ENCODE peak calls at places on chromosomes 7 and 10, in ten cellular contexts. Q, K, Y, O, V, A, H, I, F and R are unnamed samples. For H3K36me3 and H3K4me1, the result is how much of the 10 kb centered on the place peaks cover.

GRCh38 chr10:43904831-43905230 is 256.1 kb upstream of the ZNF32 start:
- DNase-seq in Q (peak), K (no peak), Y (no peak), O (no peak), V (no peak), A (no peak), H (no peak), I (no peak), F (no peak), R (no peak)

GRCh38 chr7:12805518-12805928 is 118.1 kb downstream of the ARL4A start:
- DNase-seq in Q (no peak), K (no peak), Y (no peak), O (no peak), V (no peak), A (no peak), H (no peak), I (no peak), F (no peak), R (no peak)

GRCh38 chr10:110410329-110411046 is 87.2 kb upstream of the DUSP5 start:
- DNase-seq in Q (no peak), K (peak), Y (no peak), O (no peak), V (no peak), A (peak), H (peak), I (no peak), F (no peak), R (peak)

GRCh38 chr10:82194419-82194818 is 319.4 kb downstream of the NRG3 start:
- DNase-seq in Q (no peak), K (no peak), Y (no peak), O (no peak), V (no peak), A (no peak), H (no peak), I (no peak), F (no peak), R (no peak)

GRCh38 chr10:25028711-25029110 is 12.3 kb downstream of the THNSL1 start:
- DNase-seq in Q (no peak), K (no peak), Y (no peak), O (no peak), V (no peak), A (no peak), H (no peak), I (no peak), F (no peak), R (no peak)

GRCh38 chr7:18590744-18591340 is 95.3 kb downstream of the HDAC9 start:
- DNase-seq in Q (peak), K (peak), Y (no peak), O (no peak), V (no peak), A (no peak), H (no peak), I (no peak), F (peak), R (no peak)

GRCh38 chr7:131212114-131212513 is 115.6 kb upstream of the MKLN1 start:
- DNase-seq in Q (no peak), K (peak), Y (no peak), O (no peak), V (no peak), A (no peak), H (no peak), I (no peak), F (no peak), R (no peak)

GRCh38 chr7:133853706-133854276 is 273.3 kb upstream of the LRGUK start:
- DNase-seq in Q (peak), K (peak), Y (peak), O (no peak), V (peak), A (no peak), H (peak), I (no peak), F (peak), R (no peak)

GRCh38 chr7:22429386-22429785 is 70.6 kb downstream of the STEAP1B start:
- DNase-seq in Q (no peak), K (no peak), Y (no peak), O (no peak), V (no peak), A (no peak), H (no peak), I (no peak), F (no peak), R (no peak)

GRCh38 chr7:7956531-7957221 is 11.9 kb upstream of the GLCCI1 start:
- DNase-seq in Q (no peak), K (peak), Y (no peak), O (no peak), V (no peak), A (no peak), H (no peak), I (no peak), F (no peak), R (no peak)

GRCh38 chr7:156038345-156038744 is 226.1 kb upstream of the SHH start:
- DNase-seq in Q (no peak), K (no peak), Y (no peak), O (no peak), V (no peak), A (no peak), H (no peak), I (no peak), F (no peak), R (no peak)

GRCh38 chr10:14573666-14574261 is 200.9 kb downstream of the FAM107B start:
- DNase-seq in Q (no peak), K (peak), Y (no peak), O (no peak), V (no peak), A (no peak), H (no peak), I (no peak), F (no peak), R (no peak)

GRCh38 chr10:14569274-14570060 is 205.2 kb downstream of the FAM107B start:
- DNase-seq in Q (no peak), K (no peak), Y (no peak), O (no peak), V (peak), A (peak), H (peak), I (no peak), F (peak), R (no peak)

GRCh38 chr10:14571866-14572507 is 202.7 kb downstream of the FAM107B start:
- DNase-seq in Q (no peak), K (peak), Y (no peak), O (no peak), V (peak), A (peak), H (peak), I (no peak), F (peak), R (no peak)

GRCh38 chr10:14567421-14567820 is 207.3 kb downstream of the FAM107B start:
- DNase-seq in Q (no peak), K (no peak), Y (no peak), O (no peak), V (no peak), A (no peak), H (peak), I (no peak), F (no peak), R (no peak)

GRCh38 chr10:14570800-14571199 is 203.9 kb downstream of the FAM107B start:
- DNase-seq in Q (no peak), K (no peak), Y (no peak), O (no peak), V (no peak), A (no peak), H (no peak), I (no peak), F (peak), R (no peak)
- H3K36me3 ChIP-seq in Q (under half), K (under half), Y (under half), O (under half), V (under half), A (under half), H (under half), I (under half), F (under half), R (under half)

GRCh38 chr10:104348601-104349000 is 5.0 kb upstream of the CFAP58 start:
- DNase-seq in Q (no peak), K (no peak), Y (no peak), O (no peak), V (no peak), A (no peak), H (no peak), I (no peak), F (no peak), R (no peak)

GRCh38 chr10:104351067-104351681 is 2.5 kb upstream of the CFAP58 start:
- DNase-seq in Q (no peak), K (no peak), Y (no peak), O (no peak), V (no peak), A (no peak), H (no peak), I (no peak), F (no peak), R (no peak)

GRCh38 chr10:104350146-104350635 is 3.4 kb upstream of the CFAP58 start:
- DNase-seq in Q (peak), K (peak), Y (no peak), O (no peak), V (peak), A (no peak), H (peak), I (no peak), F (peak), R (no peak)

GRCh38 chr10:104347295-104348045 is 6.2 kb upstream of the CFAP58 start:
- DNase-seq in Q (no peak), K (no peak), Y (no peak), O (no peak), V (no peak), A (no peak), H (no peak), I (no peak), F (no peak), R (no peak)

GRCh38 chr10:104349623-104350142 is 4.0 kb upstream of the CFAP58 start:
- DNase-seq in Q (no peak), K (peak), Y (no peak), O (no peak), V (peak), A (no peak), H (peak), I (no peak), F (no peak), R (no peak)
- H3K4me3 ChIP-seq in Q (no peak), K (no peak), Y (no peak), O (peak), V (no peak), A (no peak), H (no peak), I (peak), F (peak), R (peak)

GRCh38 chr10:11331178-11331577 is 280.3 kb downstream of the USP6NL start:
- DNase-seq in Q (no peak), K (peak), Y (no peak), O (no peak), V (no peak), A (no peak), H (no peak), I (no peak), F (no peak), R (no peak)
- H3K4me1 ChIP-seq in Q (under half), K (under half), Y (under half), O (under half), V (under half), A (under half), H (under half), I (under half), F (under half), R (under half)

GRCh38 chr10:124388476-124388822 is 30.3 kb downstream of the OAT start:
- DNase-seq in Q (no peak), K (no peak), Y (no peak), O (no peak), V (no peak), A (no peak), H (no peak), I (no peak), F (no peak), R (no peak)

GRCh38 chr10:124390788-124391187 is 27.9 kb downstream of the OAT start:
- DNase-seq in Q (no peak), K (no peak), Y (no peak), O (no peak), V (no peak), A (no peak), H (peak), I (no peak), F (no peak), R (no peak)

GRCh38 chr10:124388823-124389612 is 29.7 kb downstream of the OAT start:
- DNase-seq in Q (peak), K (peak), Y (peak), O (peak), V (peak), A (peak), H (peak), I (peak), F (peak), R (peak)

GRCh38 chr10:124387078-124387874 is 31.4 kb downstream of the OAT start:
- DNase-seq in Q (peak), K (no peak), Y (peak), O (no peak), V (no peak), A (no peak), H (no peak), I (peak), F (no peak), R (peak)

GRCh38 chr10:124389613-124390361 is 28.9 kb downstream of the OAT start:
- DNase-seq in Q (peak), K (no peak), Y (no peak), O (no peak), V (no peak), A (no peak), H (peak), I (peak), F (no peak), R (no peak)
- H3K36me3 ChIP-seq in Q (under half), K (under half), Y (under half), O (under half), V (under half), A (under half), H (under half), I (under half), F (under half), R (under half)

DNA sequence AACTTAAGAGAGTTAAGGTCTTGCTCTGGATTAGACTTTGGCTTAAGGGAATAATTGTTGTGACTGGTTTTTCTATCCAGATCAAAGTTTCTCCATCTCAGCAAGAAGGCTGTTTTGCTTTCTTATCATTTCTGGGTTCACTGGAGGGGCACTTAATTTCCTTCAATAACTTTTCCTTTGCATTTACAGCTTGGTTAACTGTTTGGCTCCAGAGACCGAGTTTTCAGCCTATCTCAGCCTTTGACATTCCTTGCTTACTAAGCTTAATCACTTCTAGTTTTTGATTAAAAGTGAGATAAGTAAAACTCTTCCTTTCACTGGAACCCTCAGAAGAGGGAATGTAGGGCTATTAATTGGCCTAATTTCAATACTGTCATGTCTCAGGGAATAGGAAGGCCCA is 76.4 kb downstream of the LARP4B start:
- DNase-seq in Q (no peak), K (no peak), Y (no peak), O (no peak), V (no peak), A (no peak), H (no peak), I (no peak), F (no peak), R (no peak)
- H3K4me3 ChIP-seq in Q (no peak), K (no peak), Y (no peak), O (no peak), V (no peak), A (no peak), H (no peak), I (no peak), F (no peak), R (no peak)